ENCODE peak calls at places on chromosomes 12 and 14, in five cellular contexts. H is EL; A is lung; B is NCI-H748 treated with DMSO at 0.1 percent for 48 hours; Q is CD8-positive, alpha-beta T cell. L is an unnamed sample.

GRCh38 chr14:39038542-39038941 is 64.5 kb downstream of the SEC23A start:
- DNase-seq in H (no peak), A (no peak), B (no peak), Q (no peak), L (no peak)

GRCh38 chr12:130186631-130187269 is 24.5 kb downstream of the FZD10 start:
- DNase-seq in H (no peak), A (no peak), B (no peak), Q (no peak), L (no peak)

GRCh38 chr12:22682663-22683062 is 57.7 kb downstream of the ETNK1 start:
- DNase-seq in H (no peak), A (no peak), B (no peak), Q (no peak), L (no peak)

GRCh38 chr14:29885988-29886387 is 41.7 kb downstream of the PRKD1 start:
- DNase-seq in H (no peak), A (no peak), B (no peak), Q (no peak), L (no peak)

GRCh38 chr12:74780458-74781241 is 243.0 kb downstream of the ATXN7L3B start:
- DNase-seq in H (peak), A (no peak), B (no peak), Q (no peak), L (no peak)

GRCh38 chr14:53062856-53063255 is 90.3 kb downstream of the DDHD1 start:
- DNase-seq in H (peak), A (no peak), B (no peak), Q (no peak), L (no peak)

GRCh38 chr12:117580718-117581062 is 219.3 kb upstream of the NOS1 start:
- DNase-seq in H (peak), A (no peak), B (no peak), Q (no peak), L (no peak)

GRCh38 chr12:28486521-28486920 is 296.3 kb downstream of the CCDC91 start:
- DNase-seq in H (no peak), A (no peak), B (no peak), Q (no peak), L (no peak)

GRCh38 chr12:57416039-57416996 is 14.5 kb downstream of the R3HDM2 start:
- DNase-seq in H (peak), A (no peak), B (no peak), Q (no peak), L (no peak)

GRCh38 chr14:75982724-75983358 is 1.0 kb upstream of the TGFB3 start:
- DNase-seq in H (peak), A (peak), B (no peak), Q (no peak), L (no peak)

GRCh38 chr12:131599214-131600159 is 111.4 kb upstream of the SFSWAP start:
- DNase-seq in H (no peak), A (no peak), B (no peak), Q (no peak), L (no peak)

GRCh38 chr14:22579881-22580280 is 9.1 kb downstream of the DAD1 start:
- DNase-seq in H (no peak), A (no peak), B (no peak), Q (no peak), L (no peak)

GRCh38 chr12:50927766-50928224 is 24.5 kb upstream of the HIGD1C start:
- DNase-seq in H (no peak), A (no peak), B (no peak), Q (no peak), L (no peak)

GRCh38 chr12:58712981-58713380 is 207.3 kb downstream of the LRIG3 start:
- DNase-seq in H (no peak), A (no peak), B (no peak), Q (no peak), L (no peak)

GRCh38 chr14:70257526-70257925 is 68.8 kb upstream of the SLC8A3 start:
- DNase-seq in H (peak), A (no peak), B (no peak), Q (no peak), L (no peak)

GRCh38 chr14:33839193-33840076 is 111.4 kb downstream of the EGLN3 start:
- DNase-seq in H (peak), A (peak), B (peak), Q (peak), L (peak)

GRCh38 chr12:31951008-31951407 is 8.2 kb upstream of the RESF1 start:
- DNase-seq in H (no peak), A (no peak), B (no peak), Q (no peak), L (no peak)

GRCh38 chr12:46110928-46111699 is 120.7 kb upstream of the SCAF11 start:
- DNase-seq in H (no peak), A (no peak), B (no peak), Q (no peak), L (no peak)

GRCh38 chr12:114688256-114688845 is 4.4 kb upstream of the TBX3 start:
- DNase-seq in H (peak), A (no peak), B (no peak), Q (no peak), L (no peak)

GRCh38 chr12:70070494-70071007 is 172.7 kb upstream of the CNOT2 start:
- DNase-seq in H (no peak), A (no peak), B (no peak), Q (no peak), L (no peak)

GRCh38 chr12:128795530-128796361 is 28.0 kb downstream of the SLC15A4 start:
- DNase-seq in H (no peak), A (no peak), B (no peak), Q (no peak), L (peak)

GRCh38 chr14:104708606-104709268 is 15.3 kb upstream of the ADSS1 start:
- DNase-seq in H (peak), A (peak), B (peak), Q (peak), L (peak)

GRCh38 chr12:94592080-94592479 is 58.3 kb downstream of the TMCC3 start:
- DNase-seq in H (no peak), A (no peak), B (no peak), Q (no peak), L (no peak)

GRCh38 chr12:50642035-50642451 is 121.9 kb upstream of the ATF1 start:
- DNase-seq in H (peak), A (no peak), B (no peak), Q (no peak), L (no peak)

GRCh38 chr14:63045612-63046320 is 508 bp upstream of the KCNH5 start:
- DNase-seq in H (peak), A (no peak), B (peak), Q (no peak), L (no peak)

GRCh38 chr12:107449891-107450290 is 235.7 kb upstream of the PWP1 start:
- DNase-seq in H (no peak), A (no peak), B (no peak), Q (no peak), L (no peak)

GRCh38 chr12:122785503-122785902 is 11.1 kb downstream of the CCDC62 start:
- DNase-seq in H (no peak), A (no peak), B (no peak), Q (no peak), L (no peak)

GRCh38 chr12:104501641-104502040 is 44.9 kb downstream of the CHST11 start:
- DNase-seq in H (no peak), A (no peak), B (no peak), Q (no peak), L (no peak)

GRCh38 chr12:24838531-24838950 is 110.4 kb downstream of the BCAT1 start:
- DNase-seq in H (peak), A (no peak), B (no peak), Q (no peak), L (no peak)

GRCh38 chr14:99185436-99186068 is 86.4 kb downstream of the BCL11B start:
- DNase-seq in H (no peak), A (no peak), B (no peak), Q (no peak), L (no peak)

GRCh38 chr12:106978035-106978800 is 8.7 kb downstream of the MTERF2 start:
- DNase-seq in H (peak), A (no peak), B (peak), Q (no peak), L (no peak)

GRCh38 chr12:42361909-42362706 is 36.1 kb downstream of the PPHLN1 start:
- DNase-seq in H (no peak), A (no peak), B (no peak), Q (no peak), L (no peak)

GRCh38 chr14:104427126-104427851 is 152.3 kb upstream of the C14orf180 start:
- DNase-seq in H (no peak), A (no peak), B (no peak), Q (no peak), L (no peak)

GRCh38 chr12:118034429-118035193 is 18.1 kb downstream of the RFC5 start:
- DNase-seq in H (peak), A (no peak), B (no peak), Q (no peak), L (no peak)

GRCh38 chr12:3559601-3560294 is 68.7 kb downstream of the PRMT8 start:
- DNase-seq in H (no peak), A (no peak), B (peak), Q (no peak), L (no peak)

GRCh38 chr14:89702151-89702936 is 252.2 kb downstream of the EFCAB11 start:
- DNase-seq in H (peak), A (no peak), B (peak), Q (no peak), L (no peak)

L was measured in B cell.